ENCODE peak calls at places on chromosomes 4 and X, in nine cellular contexts. P, I, R, N, V, Q, S, K and J are unnamed samples.

GRCh38 chrX:53445977-53446376 is 11.8 kb upstream of the HSD17B10 start:
- DNase-seq in I (peak; percentile 76), R (no peak), P (no peak), Q (no peak), K (no peak), S (peak; percentile 51), V (peak; percentile 17), N (peak; percentile 44), J (no peak)

GRCh38 chr4:139027771-139028170 is 12.2 kb downstream of the NOCT start:
- DNase-seq in V (no peak), P (no peak), K (no peak), N (no peak), I (no peak), R (no peak), S (no peak), Q (no peak), J (no peak)

GRCh38 chr4:72352746-72353145 is 216.3 kb downstream of the ADAMTS3 start:
- DNase-seq in I (no peak), K (no peak), V (no peak), Q (no peak), N (no peak), R (no peak), P (peak; percentile 44), S (no peak), J (no peak)

GRCh38 chr4:76809594-76810305 is 88.2 kb downstream of the SOWAHB start:
- DNase-seq in Q (no peak), R (no peak), N (no peak), V (no peak), I (no peak), P (no peak), K (no peak), S (no peak), J (no peak)

GRCh38 chrX:72060196-72060974 is 71.3 kb downstream of the RTL5 start:
- DNase-seq in S (no peak), P (no peak), Q (no peak), I (peak; percentile 76), R (no peak), N (no peak), K (no peak), V (no peak), J (peak; percentile 33)

GRCh38 chr4:144750348-144750747 is 104.4 kb downstream of the HHIP start:
- DNase-seq in S (no peak), V (no peak), K (no peak), N (no peak), Q (no peak), R (no peak), P (no peak), I (no peak), J (no peak)

GRCh38 chr4:147683172-147683571 is 791 bp downstream of the PRMT9 start:
- DNase-seq in S (peak; percentile 41), K (no peak), P (no peak), I (peak; percentile 11), R (peak; percentile 4), N (peak; percentile 27), Q (no peak), V (no peak), J (peak; percentile 29)

GRCh38 chrX:109709129-109709631 is 23.9 kb downstream of the ACSL4 start:
- DNase-seq in N (peak; percentile 31), R (no peak), I (peak; percentile 8), V (no peak), P (no peak), K (no peak), S (no peak), Q (no peak), J (no peak)

GRCh38 chrX:103378990-103379389 is 2.7 kb downstream of the BEX3 start:
- DNase-seq in I (no peak), K (no peak), Q (no peak), P (no peak), S (no peak), R (no peak), V (no peak), N (no peak), J (no peak)

GRCh38 chrX:154430916-154431315 is 2.4 kb downstream of the ATP6AP1 start:
- DNase-seq in K (no peak), P (no peak), R (no peak), N (no peak), Q (no peak), V (no peak), S (no peak), I (no peak), J (no peak)

GRCh38 chrX:1472975-1473374 is 20.3 kb upstream of the ASMTL start:
- DNase-seq in K (no peak), P (no peak), N (no peak), I (no peak), R (no peak), V (no peak), S (no peak), Q (no peak), J (no peak)

GRCh38 chrX:70026112-70026850 is 23.5 kb downstream of the AWAT2 start:
- DNase-seq in S (no peak), N (no peak), K (no peak), R (no peak), P (no peak), V (no peak), Q (no peak), I (no peak), J (no peak)

GRCh38 chr4:56575820-56576429 is 70.3 kb downstream of the ARL9 start:
- DNase-seq in I (peak; percentile 41), V (no peak), Q (no peak), K (no peak), P (peak; percentile 3), N (peak; percentile 12), S (peak; percentile 33), R (peak; percentile 24), J (no peak)

GRCh38 chr4:114497116-114497515 is 101.5 kb upstream of the UGT8 start:
- DNase-seq in I (no peak), P (no peak), S (no peak), R (no peak), K (no peak), Q (no peak), N (no peak), V (no peak), J (no peak)

GRCh38 chrX:48540015-48540350 is 469 bp downstream of the TBC1D25 start:
- DNase-seq in S (peak; percentile 70), P (no peak), R (no peak), I (no peak), N (peak; percentile 46), V (peak; percentile 29), K (peak; percentile 87), Q (no peak), J (peak; percentile 54)

GRCh38 chr4:96145671-96146070 is 305.8 kb downstream of the PDHA2 start:
- DNase-seq in K (no peak), I (no peak), R (no peak), S (no peak), N (no peak), V (no peak), Q (no peak), P (no peak), J (no peak)

DNA sequence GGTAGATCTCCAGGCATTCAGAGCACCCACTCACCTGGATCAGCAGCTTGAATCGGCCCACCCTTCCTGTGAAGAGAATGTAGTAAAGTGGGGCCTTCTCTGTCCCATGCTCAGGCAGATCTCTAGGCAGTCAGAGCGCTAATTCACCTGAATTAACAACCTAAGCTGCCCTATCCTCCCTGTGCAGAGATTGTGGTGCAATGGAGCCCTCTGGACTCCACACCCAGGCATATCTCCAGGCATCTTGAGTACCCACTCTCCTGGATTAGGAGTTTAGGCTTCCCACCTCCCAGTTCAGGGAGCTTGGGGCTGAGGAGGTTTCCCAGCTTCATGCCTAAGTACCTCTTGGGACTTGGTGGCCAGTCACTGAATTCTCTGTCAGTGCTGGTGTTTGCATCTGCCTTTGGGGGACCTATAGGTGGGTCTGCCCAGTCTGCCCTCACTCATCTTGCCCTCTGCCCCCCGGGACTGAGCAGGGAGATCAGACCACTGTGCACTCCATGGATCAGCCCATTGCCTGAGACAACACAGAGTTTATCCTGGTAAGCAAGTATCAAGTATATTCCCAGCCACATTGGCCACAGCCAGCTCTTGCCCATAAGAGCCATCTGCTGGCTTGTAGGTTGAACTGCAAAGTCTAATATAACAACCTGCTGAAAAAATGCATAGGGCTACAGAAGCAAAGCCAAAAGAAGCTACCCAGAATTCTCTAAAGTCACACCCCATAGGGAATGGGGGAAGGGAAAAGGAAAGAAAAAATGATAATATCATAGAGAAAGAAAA is 372.9 kb downstream of the KLHL13 start:
- DNase-seq in S (peak; percentile 27), K (no peak), I (peak; percentile 47), N (no peak), V (no peak), Q (no peak), P (no peak), R (no peak), J (no peak)
- TF ChIP-seq CTCF in S (peak; percentile 40), K (no peak), I (peak; percentile 46), N (peak; percentile 11), V (peak; percentile 22), Q (peak; percentile 58), P (no peak), R (peak; percentile 12), J (no peak)

GRCh38 chr4:53656421-53656981 is 65.2 kb upstream of the LNX1 start:
- DNase-seq in R (peak; percentile 50), P (peak; percentile 58), V (no peak), N (no peak), S (no peak), K (no peak), I (no peak), Q (no peak), J (peak; percentile 79)
- TF ChIP-seq CTCF in R (peak; percentile 85), P (peak; percentile 82), V (peak; percentile 47), N (no peak), S (peak; percentile 22), K (no peak), I (peak; percentile 39), Q (peak; percentile 32), J (peak; percentile 33)

GRCh38 chr4:158859661-158860060 is 90.8 kb downstream of the FNIP2 start:
- DNase-seq in I (no peak), P (no peak), R (no peak), N (no peak), S (no peak), Q (no peak), K (no peak), V (no peak), J (no peak)

GRCh38 chr4:158860856-158861255 is 92.0 kb downstream of the FNIP2 start:
- DNase-seq in P (no peak), Q (no peak), N (peak; percentile 51), K (no peak), R (no peak), S (no peak), V (no peak), I (no peak), J (no peak)

GRCh38 chr4:158854236-158854635 is 85.4 kb downstream of the FNIP2 start:
- DNase-seq in K (no peak), R (no peak), V (no peak), S (no peak), I (no peak), Q (no peak), N (no peak), P (no peak), J (no peak)

GRCh38 chr4:158858410-158859189 is 89.8 kb downstream of the FNIP2 start:
- DNase-seq in I (no peak), R (peak; percentile 20), S (no peak), N (no peak), K (no peak), Q (no peak), P (no peak), V (no peak), J (no peak)

GRCh38 chr4:158856852-158857251 is 88.0 kb downstream of the FNIP2 start:
- DNase-seq in Q (no peak), P (no peak), K (no peak), I (peak; percentile 48), R (peak; percentile 17), S (peak; percentile 41), N (peak; percentile 57), V (no peak), J (no peak)
- TF ChIP-seq CTCF in Q (peak; percentile 63), P (peak; percentile 55), K (no peak), I (peak; percentile 79), R (peak; percentile 59), S (peak; percentile 73), N (peak; percentile 59), V (peak; percentile 61), J (peak; percentile 43)

GRCh38 chrX:94107981-94108380 is 434.0 kb downstream of the FAM133A start:
- DNase-seq in R (no peak), Q (no peak), P (no peak), I (peak; percentile 1), N (no peak), K (no peak), S (peak; percentile 6), V (no peak), J (no peak)
- TF ChIP-seq CTCF in R (peak; percentile 21), Q (no peak), P (no peak), I (peak; percentile 40), N (no peak), K (no peak), S (peak; percentile 60), V (no peak), J (no peak)